ENCODE peak calls at places on chromosomes 4 and X, in seven cellular contexts. A, I, K, X, W, U and Y are unnamed samples.

GRCh38 chr4:147513952-147514351 is 33.1 kb downstream of the EDNRA start:
- DNase-seq in A (no peak), I (no peak), K (no peak), X (no peak), W (no peak), U (no peak), Y (no peak)

GRCh38 chrX:131792789-131793462 is 230.2 kb upstream of the STK26 start:
- DNase-seq in A (peak; percentile 93), I (no peak), K (no peak), X (no peak), W (no peak), U (no peak), Y (no peak)

GRCh38 chr4:6538586-6538985 is 36.4 kb upstream of the MAN2B2 start:
- DNase-seq in A (no peak), I (no peak), K (no peak), X (no peak), W (peak; percentile 4), U (no peak), Y (no peak)

GRCh38 chr4:27001398-27002164 is 140.9 kb downstream of the STIM2 start:
- DNase-seq in A (no peak), I (no peak), K (no peak), X (no peak), W (no peak), U (no peak), Y (no peak)

GRCh38 chr4:173218411-173219125 is 50.0 kb downstream of the GALNT7 start:
- DNase-seq in A (no peak), I (peak; percentile 55), K (no peak), X (no peak), W (no peak), U (no peak), Y (no peak)

GRCh38 chr4:151537726-151538125 is 128.8 kb downstream of the FHIP1A start:
- DNase-seq in A (no peak), I (no peak), K (no peak), X (no peak), W (no peak), U (no peak), Y (no peak)

GRCh38 chr4:15947684-15948083 is 9.1 kb upstream of the FGFBP1 start:
- DNase-seq in A (no peak), I (no peak), K (no peak), X (no peak), W (no peak), U (no peak), Y (no peak)

GRCh38 chr4:182776376-182777058 is 140.7 kb downstream of the DCTD start:
- DNase-seq in A (no peak), I (no peak), K (no peak), X (no peak), W (no peak), U (no peak), Y (no peak)

GRCh38 chr4:15451866-15452765 is 17.6 kb upstream of the CC2D2A start:
- DNase-seq in A (no peak), I (no peak), K (no peak), X (no peak), W (no peak), U (no peak), Y (no peak)

GRCh38 chr4:8218371-8219050 is 19.4 kb downstream of the SH3TC1 start:
- DNase-seq in A (no peak), I (peak; percentile 46), K (no peak), X (no peak), W (no peak), U (no peak), Y (no peak)

GRCh38 chr4:55866973-55867574 is 13.6 kb downstream of the EXOC1 start:
- DNase-seq in A (no peak), I (peak; percentile 68), K (no peak), X (peak; percentile 9), W (peak; percentile 65), U (no peak), Y (peak; percentile 70)

GRCh38 chr4:6021831-6022606 is 3.8 kb upstream of the C4orf50 start:
- DNase-seq in A (no peak), I (no peak), K (no peak), X (no peak), W (no peak), U (no peak), Y (peak; percentile 4)

GRCh38 chr4:52600275-52600674 is 58.8 kb downstream of the USP46 start:
- DNase-seq in A (no peak), I (no peak), K (no peak), X (no peak), W (no peak), U (no peak), Y (no peak)

GRCh38 chrX:107935664-107936433 is 46.3 kb downstream of the TEX13B start:
- DNase-seq in A (no peak), I (no peak), K (no peak), X (peak; percentile 21), W (no peak), U (no peak), Y (no peak)

GRCh38 chr4:35465096-35465495 is 779.2 kb downstream of the ARAP2 start:
- DNase-seq in A (no peak), I (no peak), K (no peak), X (no peak), W (no peak), U (no peak), Y (no peak)